ENCODE peak calls at places on chromosomes 6 and 20, in nine cellular contexts. S is NCI-H1694 treated with DMSO at 0.1 percent for 48 hours; O is NCI-H2029; G is effector memory CD8-positive, alpha-beta T cell; N is right cardiac atrium; R is AG08395; J is NCI-H748 treated with DMSO at 0.1 percent for 48 hours; C is suprapubic skin; Y is brain microvascular endothelial cell. T is an unnamed sample.

GRCh38 chr6:138287144-138287955 is 69.1 kb upstream of the PBOV1 start:
- DNase-seq in S (no peak), O (peak; percentile 47), G (peak; percentile 49), N (no peak), R (no peak), J (peak; percentile 59), C (no peak), Y (peak; percentile 27), T (peak; percentile 28)

GRCh38 chr6:104108587-104108986 is 751.1 kb downstream of the HACE1 start:
- DNase-seq in S (no peak), O (no peak), G (no peak), N (no peak), R (no peak), J (no peak), C (no peak), Y (no peak), T (no peak)

GRCh38 chr20:25692499-25692898 is 4.2 kb downstream of the ZNF337 start:
- DNase-seq in S (peak; percentile 11), O (no peak), G (no peak), N (no peak), R (no peak), J (no peak), C (no peak), Y (no peak), T (no peak)

GRCh38 chr6:130602151-130602770 is 224.9 kb upstream of the SMLR1 start:
- DNase-seq in S (no peak), O (no peak), G (no peak), N (no peak), R (peak; percentile 93), J (no peak), C (no peak), Y (peak; percentile 96), T (peak; percentile 67)

GRCh38 chr6:11854418-11855165 is 76.0 kb upstream of the ADTRP start:
- DNase-seq in S (no peak), O (no peak), G (no peak), N (no peak), R (peak; percentile 62), J (no peak), C (no peak), Y (peak; percentile 75), T (peak; percentile 55)

GRCh38 chr20:25246182-25246943 is 1.5 kb upstream of the PYGB start:
- DNase-seq in S (no peak), O (no peak), G (no peak), N (no peak), R (no peak), J (no peak), C (peak; percentile 76), Y (no peak), T (peak; percentile 72)

GRCh38 chr20:59040682-59041081 is 1.9 kb downstream of the PRELID3B start:
- DNase-seq in S (no peak), O (no peak), G (no peak), N (no peak), R (no peak), J (no peak), C (no peak), Y (no peak), T (no peak)

GRCh38 chr20:63106765-63107448 is 100.1 kb upstream of the BHLHE23 start:
- DNase-seq in S (no peak), O (no peak), G (no peak), N (peak; percentile 6), R (no peak), J (no peak), C (peak; percentile 68), Y (no peak), T (no peak)

GRCh38 chr20:17630151-17630805 is 51.8 kb downstream of the RRBP1 start:
- DNase-seq in S (no peak), O (no peak), G (no peak), N (no peak), R (no peak), J (no peak), C (no peak), Y (no peak), T (no peak)

GRCh38 chr6:160431791-160432404 is 83.7 kb downstream of the SLC22A3 start:
- DNase-seq in S (no peak), O (no peak), G (no peak), N (no peak), R (no peak), J (no peak), C (no peak), Y (no peak), T (no peak)

GRCh38 chr6:94270040-94270689 is 850.8 kb upstream of the EPHA7 start:
- DNase-seq in S (no peak), O (peak; percentile 25), G (no peak), N (no peak), R (no peak), J (no peak), C (no peak), Y (no peak), T (no peak)

GRCh38 chr20:20317195-20318113 is 50.5 kb upstream of the INSM1 start:
- DNase-seq in S (peak; percentile 79), O (no peak), G (no peak), N (no peak), R (no peak), J (no peak), C (no peak), Y (no peak), T (no peak)

GRCh38 chr6:157396026-157396425 is 15.0 kb downstream of the ZDHHC14 start:
- DNase-seq in S (no peak), O (no peak), G (no peak), N (no peak), R (no peak), J (no peak), C (no peak), Y (no peak), T (no peak)

GRCh38 chr6:53793318-53793975 is 1.4 kb upstream of the LRRC1 start:
- DNase-seq in S (peak; percentile 42), O (no peak), G (peak; percentile 8), N (peak; percentile 37), R (no peak), J (peak; percentile 39), C (no peak), Y (peak; percentile 60), T (peak; percentile 30)

GRCh38 chr6:43983632-43984031 is 143.6 kb downstream of the MRPL14 start:
- DNase-seq in S (no peak), O (peak; percentile 62), G (no peak), N (no peak), R (no peak), J (peak; percentile 89), C (peak; percentile 28), Y (no peak), T (no peak)

GRCh38 chr6:147322299-147323162 is 118.3 kb downstream of the STXBP5 start:
- DNase-seq in S (no peak), O (no peak), G (peak; percentile 4), N (no peak), R (peak; percentile 20), J (no peak), C (no peak), Y (no peak), T (peak; percentile 77)

GRCh38 chr6:160387887-160388286 is 39.7 kb downstream of the SLC22A3 start:
- DNase-seq in S (no peak), O (no peak), G (no peak), N (no peak), R (no peak), J (no peak), C (no peak), Y (no peak), T (no peak)

GRCh38 chr20:19539191-19539590 is 218.9 kb upstream of the RIN2 start:
- DNase-seq in S (no peak), O (no peak), G (no peak), N (no peak), R (no peak), J (no peak), C (no peak), Y (no peak), T (no peak)

GRCh38 chr6:136014454-136015421 is 163.2 kb downstream of the PDE7B start:
- DNase-seq in S (no peak), O (no peak), G (no peak), N (peak; percentile 19), R (peak; percentile 80), J (no peak), C (no peak), Y (peak; percentile 100), T (peak; percentile 90)

GRCh38 chr6:145872669-145873068 is 58.1 kb upstream of the FBXO30 start:
- DNase-seq in S (no peak), O (no peak), G (no peak), N (no peak), R (no peak), J (no peak), C (no peak), Y (no peak), T (no peak)

GRCh38 chr20:58808296-58809046 is 42.2 kb downstream of the GNAS-AS1 start:
- DNase-seq in S (no peak), O (no peak), G (no peak), N (no peak), R (no peak), J (no peak), C (no peak), Y (no peak), T (no peak)

GRCh38 chr6:116278853-116279231 is 888 bp downstream of the TSPYL1 start:
- DNase-seq in S (no peak), O (peak; percentile 97), G (peak; percentile 17), N (peak; percentile 73), R (no peak), J (no peak), C (no peak), Y (no peak), T (no peak)